ENCODE peak calls at places on chromosomes 16 and 17, in four cellular contexts. One of them, this sample, is unnamed.
A peak's percentile ranks its signal among the peaks of the same experiment; 100 is the strongest.

GRCh38 chr16:67177743-67178699 is 5.7 kb downstream of the MATCAP1 start:
- DNase-seq in K562: peak; percentile 71
- DNase-seq in HepG2: peak; percentile 65
- DNase-seq in HCT116: peak; percentile 93
- DNase-seq in this sample: no peak

GRCh38 chr16:69741951-69742904 is 12.5 kb downstream of the NOB1 start:
- DNase-seq in HCT116: no peak
- DNase-seq in HepG2: no peak
- DNase-seq in K562: no peak
- DNase-seq in this sample: no peak

GRCh38 chr16:31033709-31034492 is 543 bp downstream of the STX4 start:
- DNase-seq in HCT116: peak; percentile 43
- DNase-seq in K562: peak; percentile 94
- DNase-seq in HepG2: peak; percentile 89
- DNase-seq in this sample: peak; percentile 59

GRCh38 chr17:42686520-42687137 is 4.3 kb downstream of the CNTNAP1 start:
- DNase-seq in HCT116: no peak
- DNase-seq in HepG2: no peak
- DNase-seq in K562: no peak
- DNase-seq in this sample: no peak

GRCh38 chr16:4270595-4270994 is 2.2 kb downstream of the TFAP4 start:
- DNase-seq in K562: no peak
- DNase-seq in HepG2: no peak
- DNase-seq in HCT116: no peak
- DNase-seq in this sample: no peak

GRCh38 chr16:81615411-81615810 is 163.7 kb upstream of the PLCG2 start:
- DNase-seq in HCT116: no peak
- DNase-seq in HepG2: no peak
- DNase-seq in K562: no peak
- DNase-seq in this sample: no peak

GRCh38 chr17:45001310-45001709 is 33.2 kb upstream of the C1QL1 start:
- DNase-seq in K562: no peak
- DNase-seq in HepG2: no peak
- DNase-seq in HCT116: no peak
- DNase-seq in this sample: no peak

GRCh38 chr16:78628526-78628925 is 529.1 kb downstream of the WWOX start:
- DNase-seq in HepG2: no peak
- DNase-seq in K562: no peak
- DNase-seq in HCT116: no peak
- DNase-seq in this sample: no peak

GRCh38 chr17:73815474-73815873 is 171.2 kb upstream of the SDK2 start:
- DNase-seq in K562: no peak
- DNase-seq in HCT116: no peak
- DNase-seq in HepG2: no peak
- DNase-seq in this sample: no peak

DNA sequence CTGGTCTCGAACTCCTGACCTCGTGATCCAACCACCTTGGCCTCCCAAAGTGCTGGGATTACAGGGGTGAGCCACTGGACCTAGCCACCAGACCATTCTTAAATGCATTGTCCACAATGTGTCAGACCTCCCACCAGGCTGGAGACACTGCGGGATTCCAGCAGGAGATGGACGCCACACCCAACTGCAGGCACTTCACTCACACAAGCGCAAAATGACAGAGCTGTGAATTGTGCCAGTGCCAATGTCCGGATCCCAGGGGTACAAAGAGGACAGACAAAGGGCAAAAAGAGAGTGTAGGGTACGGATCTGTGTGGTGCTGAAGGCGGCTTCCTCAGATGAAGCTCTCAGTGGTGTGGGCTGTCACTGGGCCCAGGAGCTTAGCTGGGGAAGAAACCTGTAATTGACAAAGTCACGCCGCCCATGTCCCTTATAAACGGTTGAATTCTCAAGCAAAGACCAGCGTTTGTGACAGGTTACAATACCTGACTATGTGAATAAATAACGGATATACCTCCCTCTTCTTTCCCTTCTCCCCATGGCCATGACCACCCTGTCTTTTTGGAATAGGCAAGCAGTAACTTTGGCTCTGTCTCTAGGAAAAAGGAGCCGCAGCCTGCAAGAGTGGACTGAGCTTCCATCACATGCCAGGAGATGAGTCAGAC is 40.0 kb downstream of the HS3ST3A1 start:
- DNase-seq in HepG2: no peak
- DNase-seq in K562: no peak
- DNase-seq in HCT116: no peak
- DNase-seq in this sample: peak; percentile 65
- TF ChIP-seq TCF7L2 in HepG2: no peak
- TF ChIP-seq TCF7L2 in K562: no peak
- TF ChIP-seq TCF7L2 in HCT116: no peak
- TF ChIP-seq TCF7L2 in this sample: no peak

GRCh38 chr16:57357330-57358151 is 1.0 kb upstream of the CCL22 start:
- DNase-seq in HepG2: peak; percentile 46
- DNase-seq in K562: no peak
- DNase-seq in HCT116: no peak
- DNase-seq in this sample: no peak
- TF ChIP-seq POLR2AphosphoS5 in HepG2: no peak
- TF ChIP-seq POLR2AphosphoS5 in K562: no peak
- TF ChIP-seq POLR2AphosphoS5 in HCT116: no peak
- TF ChIP-seq POLR2AphosphoS5 in this sample: no peak

GRCh38 chr17:77489239-77489897 is 348.6 kb downstream of the SEC14L1 start:
- DNase-seq in HCT116: no peak
- DNase-seq in HepG2: no peak
- DNase-seq in K562: no peak
- DNase-seq in this sample: no peak

GRCh38 chr17:77488531-77489238 is 347.9 kb downstream of the SEC14L1 start:
- DNase-seq in HCT116: no peak
- DNase-seq in HepG2: no peak
- DNase-seq in K562: no peak
- DNase-seq in this sample: no peak

GRCh38 chr17:77487677-77488530 is 347.1 kb downstream of the SEC14L1 start:
- DNase-seq in HCT116: no peak
- DNase-seq in HepG2: no peak
- DNase-seq in K562: no peak
- DNase-seq in this sample: no peak

GRCh38 chr17:77490361-77491183 is 349.8 kb downstream of the SEC14L1 start:
- DNase-seq in HepG2: no peak
- DNase-seq in HCT116: no peak
- DNase-seq in K562: no peak
- DNase-seq in this sample: no peak

GRCh38 chr17:77489898-77490265 is 349.1 kb downstream of the SEC14L1 start:
- DNase-seq in HCT116: no peak
- DNase-seq in K562: no peak
- DNase-seq in HepG2: no peak
- DNase-seq in this sample: no peak
- TF ChIP-seq TCF7L2 in HCT116: no peak
- TF ChIP-seq TCF7L2 in K562: no peak
- TF ChIP-seq TCF7L2 in HepG2: no peak
- TF ChIP-seq TCF7L2 in this sample: no peak

DNA sequence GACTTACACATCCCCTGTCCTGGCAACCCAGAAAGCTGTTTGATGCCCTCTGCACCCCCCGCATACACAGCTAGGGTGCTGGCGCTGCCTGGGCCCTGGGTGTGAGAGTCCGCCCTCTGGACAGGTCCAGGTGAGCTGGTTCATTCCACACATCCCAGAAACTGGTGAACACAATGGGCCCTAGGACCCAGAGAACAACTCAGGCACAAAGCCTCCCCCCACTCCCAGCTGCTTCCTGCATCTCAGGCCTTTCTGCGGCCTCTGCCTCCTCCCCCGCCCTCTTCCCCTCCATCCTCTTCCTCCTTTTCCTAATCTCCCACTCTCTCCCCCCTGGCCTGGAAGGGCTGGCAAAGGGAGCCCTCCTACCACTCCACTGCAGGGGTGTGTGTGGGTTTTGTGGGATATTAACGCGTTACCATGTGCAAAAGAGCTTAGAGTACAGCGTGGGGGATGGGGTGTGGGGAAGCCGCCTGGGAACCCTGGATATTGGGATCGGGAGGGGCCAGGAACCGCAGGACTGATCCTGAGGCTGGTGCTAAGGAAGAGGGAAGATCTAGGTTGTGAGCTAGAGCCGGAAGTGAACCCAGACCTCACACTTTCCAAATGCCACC is 1.6 kb upstream of the PPP1R9B start:
- DNase-seq in HCT116: peak; percentile 95
- DNase-seq in HepG2: peak; percentile 87
- DNase-seq in K562: peak; percentile 70
- DNase-seq in this sample: peak; percentile 73
- TF ChIP-seq POLR2AphosphoS5 in HCT116: peak; percentile 80
- TF ChIP-seq POLR2AphosphoS5 in HepG2: peak; percentile 40
- TF ChIP-seq POLR2AphosphoS5 in K562: no peak
- TF ChIP-seq POLR2AphosphoS5 in this sample: peak; percentile 64

DNA sequence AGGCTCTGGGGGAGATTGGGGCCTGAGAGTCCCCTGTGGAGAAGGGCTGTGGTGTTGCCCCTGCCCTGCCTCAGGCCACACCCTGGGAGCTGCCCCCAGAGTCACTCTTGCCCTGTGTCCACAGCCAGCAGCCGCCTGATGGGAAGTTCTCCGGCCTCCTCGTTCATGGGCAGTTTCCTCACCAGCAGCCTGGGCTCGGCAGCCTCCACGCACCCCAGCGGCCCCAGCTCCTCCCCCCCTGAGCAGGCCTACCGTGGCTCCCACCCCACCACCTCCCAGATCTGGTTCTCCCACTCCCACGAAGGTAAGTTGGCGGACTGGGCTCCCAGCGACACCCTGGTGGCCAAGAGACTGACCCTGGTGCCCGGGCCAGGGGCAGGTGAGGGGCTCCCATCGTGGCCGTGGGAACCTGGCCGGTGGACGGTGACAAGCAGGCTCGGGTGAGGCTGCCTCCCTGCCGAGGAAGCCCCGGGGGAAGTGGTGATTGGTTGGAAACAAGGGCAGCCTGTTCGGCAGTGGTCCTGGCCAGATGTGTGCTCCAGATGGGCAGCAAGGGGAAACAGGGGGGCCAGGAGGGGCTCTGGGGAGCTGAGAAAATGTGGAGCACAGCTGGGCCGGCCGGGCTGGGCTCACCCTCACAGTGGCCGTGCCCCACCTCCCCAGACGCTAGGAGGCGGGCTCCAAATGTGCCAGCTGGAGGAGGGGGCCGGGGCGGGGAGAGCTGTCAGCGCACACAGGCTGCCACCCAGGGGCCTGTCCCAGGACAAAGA is 31.6 kb downstream of the BAHCC1 start:
- DNase-seq in HCT116: no peak
- DNase-seq in HepG2: no peak
- DNase-seq in K562: no peak
- DNase-seq in this sample: no peak
- TF ChIP-seq TCF7L2 in HCT116: no peak
- TF ChIP-seq TCF7L2 in HepG2: no peak
- TF ChIP-seq TCF7L2 in K562: no peak
- TF ChIP-seq TCF7L2 in this sample: no peak

GRCh38 chr17:40095944-40096791 is 4.2 kb downstream of the NR1D1 start:
- DNase-seq in K562: no peak
- DNase-seq in HCT116: no peak
- DNase-seq in HepG2: no peak
- DNase-seq in this sample: no peak
- TF ChIP-seq POLR2AphosphoS5 in K562: no peak
- TF ChIP-seq POLR2AphosphoS5 in HCT116: no peak
- TF ChIP-seq POLR2AphosphoS5 in HepG2: no peak
- TF ChIP-seq POLR2AphosphoS5 in this sample: no peak

GRCh38 chr17:31582151-31582907 is 190.9 kb downstream of the RAB11FIP4 start:
- DNase-seq in K562: no peak
- DNase-seq in HCT116: no peak
- DNase-seq in HepG2: no peak
- DNase-seq in this sample: no peak

GRCh38 chr17:31580331-31581021 is 189.0 kb downstream of the RAB11FIP4 start:
- DNase-seq in HCT116: no peak
- DNase-seq in K562: no peak
- DNase-seq in HepG2: no peak
- DNase-seq in this sample: no peak

GRCh38 chr17:31581491-31581890 is 190.0 kb downstream of the RAB11FIP4 start:
- DNase-seq in K562: no peak
- DNase-seq in HepG2: no peak
- DNase-seq in HCT116: no peak
- DNase-seq in this sample: no peak

GRCh38 chr17:31579265-31579664 is 187.8 kb downstream of the RAB11FIP4 start:
- DNase-seq in HepG2: no peak
- DNase-seq in K562: no peak
- DNase-seq in HCT116: no peak
- DNase-seq in this sample: no peak

GRCh38 chr17:31581022-31581483 is 189.6 kb downstream of the RAB11FIP4 start:
- DNase-seq in K562: no peak
- DNase-seq in HepG2: no peak
- DNase-seq in HCT116: no peak
- DNase-seq in this sample: no peak
- TF ChIP-seq TCF7L2 in K562: no peak
- TF ChIP-seq TCF7L2 in HepG2: no peak
- TF ChIP-seq TCF7L2 in HCT116: no peak
- TF ChIP-seq TCF7L2 in this sample: no peak

DNA sequence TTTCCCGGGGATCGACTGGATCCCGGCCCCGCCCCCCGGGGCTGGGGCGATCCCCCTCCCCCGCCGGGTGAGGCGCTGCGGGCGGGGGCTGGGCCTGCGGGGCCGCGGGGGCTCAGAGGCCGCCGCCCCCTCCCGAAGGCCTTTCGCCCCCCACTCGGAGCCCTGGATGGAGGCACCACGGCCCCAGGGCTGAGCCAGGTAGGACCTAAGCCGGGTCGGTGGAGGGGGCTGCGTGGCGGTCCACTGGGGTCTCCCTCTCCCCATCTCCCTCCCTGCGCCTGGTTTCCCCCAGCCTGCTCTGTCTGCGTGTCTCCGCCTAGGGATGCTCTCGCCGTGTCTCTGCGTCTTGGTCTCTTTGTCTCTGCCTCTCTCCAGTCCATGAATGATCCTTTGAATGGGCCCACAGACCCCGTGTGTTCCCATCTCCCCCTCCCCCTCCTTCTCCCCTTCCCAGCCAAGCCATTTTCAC is 1.6 kb upstream of the TMEM256 start:
- DNase-seq in HCT116: no peak
- DNase-seq in HepG2: no peak
- DNase-seq in K562: peak; percentile 62
- DNase-seq in this sample: no peak
- TF ChIP-seq POLR2AphosphoS5 in HCT116: no peak
- TF ChIP-seq POLR2AphosphoS5 in HepG2: no peak
- TF ChIP-seq POLR2AphosphoS5 in K562: no peak
- TF ChIP-seq POLR2AphosphoS5 in this sample: no peak

GRCh38 chr17:74840500-74840899 is 19.2 kb downstream of the GRIN2C start:
- DNase-seq in K562: no peak
- DNase-seq in HCT116: no peak
- DNase-seq in HepG2: no peak
- DNase-seq in this sample: no peak
- TF ChIP-seq TCF7L2 in K562: no peak
- TF ChIP-seq TCF7L2 in HCT116: no peak
- TF ChIP-seq TCF7L2 in HepG2: no peak
- TF ChIP-seq TCF7L2 in this sample: no peak

This sample was measured in Panc1.